ENCODE peak calls at places on chromosomes 16 and 17, in eight cellular contexts. One of them, this sample, is unnamed.

GRCh38 chr17:76449126-76449525 is 3.8 kb downstream of the UBE2O start:
- DNase-seq in activated T-helper 1 cell treated with anti-CD3 and anti-CD28 coated beads, Interleukin-2, amount 50 U/mL, for 16 hours: no peak
- DNase-seq in sciatic nerve: no peak
- DNase-seq in NCI-H345: no peak
- DNase-seq in GDM1: no peak
- DNase-seq in epithelial cell of esophagus: no peak
- DNase-seq in activated CD4-positive, alpha-beta T cell treated with anti-CD3 and anti-CD28 coated beads, Interleukin-2, amount 50 U/mL, for 24 hours: no peak
- DNase-seq in T-helper 9 cell: no peak
- DNase-seq in this sample: no peak

GRCh38 chr16:57297856-57298255 is 13.4 kb upstream of the PLLP start:
- DNase-seq in T-helper 9 cell: peak
- DNase-seq in activated CD4-positive, alpha-beta T cell treated with anti-CD3 and anti-CD28 coated beads, Interleukin-2, amount 50 U/mL, for 24 hours: no peak
- DNase-seq in activated T-helper 1 cell treated with anti-CD3 and anti-CD28 coated beads, Interleukin-2, amount 50 U/mL, for 16 hours: no peak
- DNase-seq in NCI-H345: no peak
- DNase-seq in GDM1: no peak
- DNase-seq in sciatic nerve: no peak
- DNase-seq in epithelial cell of esophagus: no peak
- DNase-seq in this sample: no peak

GRCh38 chr17:20955437-20956323 is 87.1 kb downstream of the USP22 start:
- DNase-seq in GDM1: no peak
- DNase-seq in T-helper 9 cell: no peak
- DNase-seq in activated T-helper 1 cell treated with anti-CD3 and anti-CD28 coated beads, Interleukin-2, amount 50 U/mL, for 16 hours: no peak
- DNase-seq in activated CD4-positive, alpha-beta T cell treated with anti-CD3 and anti-CD28 coated beads, Interleukin-2, amount 50 U/mL, for 24 hours: no peak
- DNase-seq in NCI-H345: no peak
- DNase-seq in sciatic nerve: no peak
- DNase-seq in epithelial cell of esophagus: peak
- DNase-seq in this sample: no peak

GRCh38 chr17:77427471-77427991 is 286.8 kb downstream of the SEC14L1 start:
- DNase-seq in epithelial cell of esophagus: peak
- DNase-seq in NCI-H345: peak
- DNase-seq in activated CD4-positive, alpha-beta T cell treated with anti-CD3 and anti-CD28 coated beads, Interleukin-2, amount 50 U/mL, for 24 hours: no peak
- DNase-seq in sciatic nerve: no peak
- DNase-seq in GDM1: no peak
- DNase-seq in activated T-helper 1 cell treated with anti-CD3 and anti-CD28 coated beads, Interleukin-2, amount 50 U/mL, for 16 hours: no peak
- DNase-seq in T-helper 9 cell: no peak
- DNase-seq in this sample: no peak

GRCh38 chr16:57279780-57280638 is 4.5 kb downstream of the PLLP start:
- DNase-seq in T-helper 9 cell: no peak
- DNase-seq in epithelial cell of esophagus: no peak
- DNase-seq in activated CD4-positive, alpha-beta T cell treated with anti-CD3 and anti-CD28 coated beads, Interleukin-2, amount 50 U/mL, for 24 hours: no peak
- DNase-seq in NCI-H345: no peak
- DNase-seq in activated T-helper 1 cell treated with anti-CD3 and anti-CD28 coated beads, Interleukin-2, amount 50 U/mL, for 16 hours: no peak
- DNase-seq in GDM1: no peak
- DNase-seq in sciatic nerve: no peak
- DNase-seq in this sample: no peak

GRCh38 chr17:51455931-51456330 is 195.6 kb downstream of the UTP18 start:
- DNase-seq in GDM1: no peak
- DNase-seq in epithelial cell of esophagus: no peak
- DNase-seq in NCI-H345: no peak
- DNase-seq in activated CD4-positive, alpha-beta T cell treated with anti-CD3 and anti-CD28 coated beads, Interleukin-2, amount 50 U/mL, for 24 hours: no peak
- DNase-seq in T-helper 9 cell: no peak
- DNase-seq in activated T-helper 1 cell treated with anti-CD3 and anti-CD28 coated beads, Interleukin-2, amount 50 U/mL, for 16 hours: no peak
- DNase-seq in sciatic nerve: no peak
- DNase-seq in this sample: no peak

GRCh38 chr17:17152385-17152784 is 53.7 kb downstream of the PLD6 start:
- DNase-seq in T-helper 9 cell: no peak
- DNase-seq in activated CD4-positive, alpha-beta T cell treated with anti-CD3 and anti-CD28 coated beads, Interleukin-2, amount 50 U/mL, for 24 hours: no peak
- DNase-seq in sciatic nerve: no peak
- DNase-seq in epithelial cell of esophagus: no peak
- DNase-seq in NCI-H345: no peak
- DNase-seq in GDM1: no peak
- DNase-seq in activated T-helper 1 cell treated with anti-CD3 and anti-CD28 coated beads, Interleukin-2, amount 50 U/mL, for 16 hours: no peak
- DNase-seq in this sample: no peak

GRCh38 chr17:17242246-17242645 is 5.3 kb upstream of the FLCN start:
- DNase-seq in activated CD4-positive, alpha-beta T cell treated with anti-CD3 and anti-CD28 coated beads, Interleukin-2, amount 50 U/mL, for 24 hours: no peak
- DNase-seq in NCI-H345: no peak
- DNase-seq in sciatic nerve: no peak
- DNase-seq in GDM1: no peak
- DNase-seq in epithelial cell of esophagus: no peak
- DNase-seq in T-helper 9 cell: no peak
- DNase-seq in activated T-helper 1 cell treated with anti-CD3 and anti-CD28 coated beads, Interleukin-2, amount 50 U/mL, for 16 hours: no peak
- DNase-seq in this sample: no peak

GRCh38 chr17:39726617-39727016 is 3.7 kb downstream of the MIEN1 start:
- DNase-seq in T-helper 9 cell: no peak
- DNase-seq in activated T-helper 1 cell treated with anti-CD3 and anti-CD28 coated beads, Interleukin-2, amount 50 U/mL, for 16 hours: no peak
- DNase-seq in activated CD4-positive, alpha-beta T cell treated with anti-CD3 and anti-CD28 coated beads, Interleukin-2, amount 50 U/mL, for 24 hours: no peak
- DNase-seq in GDM1: no peak
- DNase-seq in sciatic nerve: no peak
- DNase-seq in epithelial cell of esophagus: no peak
- DNase-seq in NCI-H345: no peak
- DNase-seq in this sample: no peak

GRCh38 chr16:89111263-89111662 is 17.6 kb downstream of the ACSF3 start:
- DNase-seq in activated T-helper 1 cell treated with anti-CD3 and anti-CD28 coated beads, Interleukin-2, amount 50 U/mL, for 16 hours: no peak
- DNase-seq in epithelial cell of esophagus: no peak
- DNase-seq in T-helper 9 cell: no peak
- DNase-seq in sciatic nerve: no peak
- DNase-seq in GDM1: no peak
- DNase-seq in NCI-H345: no peak
- DNase-seq in activated CD4-positive, alpha-beta T cell treated with anti-CD3 and anti-CD28 coated beads, Interleukin-2, amount 50 U/mL, for 24 hours: no peak
- DNase-seq in this sample: no peak

GRCh38 chr17:27089929-27090247 is 204.0 kb upstream of the WSB1 start:
- DNase-seq in NCI-H345: no peak
- DNase-seq in sciatic nerve: no peak
- DNase-seq in GDM1: no peak
- DNase-seq in epithelial cell of esophagus: no peak
- DNase-seq in activated CD4-positive, alpha-beta T cell treated with anti-CD3 and anti-CD28 coated beads, Interleukin-2, amount 50 U/mL, for 24 hours: no peak
- DNase-seq in T-helper 9 cell: no peak
- DNase-seq in activated T-helper 1 cell treated with anti-CD3 and anti-CD28 coated beads, Interleukin-2, amount 50 U/mL, for 16 hours: no peak
- DNase-seq in this sample: no peak